ENCODE peak calls at places on chromosome 21, in five cellular contexts. One of them, this sample, is unnamed.

GRCh38 chr21:25750085-25750484 is 15.3 kb downstream of the GABPA start:
- DNase-seq in activated naive CD4-positive, alpha-beta T cell treated with anti-CD3 and anti-CD28 coated beads, Interleukin-2, amount 10 ng/mL, durations not matched to agents 7 days and 5 days: peak
- DNase-seq in suprapubic skin: no peak
- DNase-seq in posterior cingulate gyrus: no peak
- DNase-seq in iPS-NIHi11: no peak
- DNase-seq in this sample: peak

GRCh38 chr21:43585924-43586411 is 73.3 kb downstream of the HSF2BP start:
- DNase-seq in activated naive CD4-positive, alpha-beta T cell treated with anti-CD3 and anti-CD28 coated beads, Interleukin-2, amount 10 ng/mL, durations not matched to agents 7 days and 5 days: no peak
- DNase-seq in suprapubic skin: no peak
- DNase-seq in posterior cingulate gyrus: no peak
- DNase-seq in iPS-NIHi11: peak
- DNase-seq in this sample: peak

GRCh38 chr21:27380303-27380702 is 413.4 kb upstream of the ADAMTS5 start:
- DNase-seq in activated naive CD4-positive, alpha-beta T cell treated with anti-CD3 and anti-CD28 coated beads, Interleukin-2, amount 10 ng/mL, durations not matched to agents 7 days and 5 days: no peak
- DNase-seq in suprapubic skin: no peak
- DNase-seq in posterior cingulate gyrus: no peak
- DNase-seq in iPS-NIHi11: no peak
- DNase-seq in this sample: peak

GRCh38 chr21:44919111-44919912 is 1.4 kb downstream of the ITGB2 start:
- DNase-seq in activated naive CD4-positive, alpha-beta T cell treated with anti-CD3 and anti-CD28 coated beads, Interleukin-2, amount 10 ng/mL, durations not matched to agents 7 days and 5 days: no peak
- DNase-seq in suprapubic skin: no peak
- DNase-seq in posterior cingulate gyrus: no peak
- DNase-seq in iPS-NIHi11: no peak
- DNase-seq in this sample: no peak

GRCh38 chr21:46122241-46122671 is 24.3 kb downstream of the COL6A2 start:
- DNase-seq in activated naive CD4-positive, alpha-beta T cell treated with anti-CD3 and anti-CD28 coated beads, Interleukin-2, amount 10 ng/mL, durations not matched to agents 7 days and 5 days: no peak
- DNase-seq in suprapubic skin: peak
- DNase-seq in posterior cingulate gyrus: peak
- DNase-seq in iPS-NIHi11: no peak
- DNase-seq in this sample: peak

GRCh38 chr21:45981154-45981606 is 390 bp upstream of the COL6A1 start:
- DNase-seq in activated naive CD4-positive, alpha-beta T cell treated with anti-CD3 and anti-CD28 coated beads, Interleukin-2, amount 10 ng/mL, durations not matched to agents 7 days and 5 days: peak
- DNase-seq in suprapubic skin: peak
- DNase-seq in posterior cingulate gyrus: peak
- DNase-seq in iPS-NIHi11: peak
- DNase-seq in this sample: peak

GRCh38 chr21:25501996-25502665 is 105.2 kb downstream of the MRPL39 start:
- DNase-seq in activated naive CD4-positive, alpha-beta T cell treated with anti-CD3 and anti-CD28 coated beads, Interleukin-2, amount 10 ng/mL, durations not matched to agents 7 days and 5 days: no peak
- DNase-seq in suprapubic skin: no peak
- DNase-seq in posterior cingulate gyrus: no peak
- DNase-seq in iPS-NIHi11: no peak
- DNase-seq in this sample: no peak

GRCh38 chr21:34602061-34602460 is 12.9 kb downstream of the RCAN1 start:
- DNase-seq in activated naive CD4-positive, alpha-beta T cell treated with anti-CD3 and anti-CD28 coated beads, Interleukin-2, amount 10 ng/mL, durations not matched to agents 7 days and 5 days: no peak
- DNase-seq in suprapubic skin: no peak
- DNase-seq in posterior cingulate gyrus: no peak
- DNase-seq in iPS-NIHi11: no peak
- DNase-seq in this sample: no peak

GRCh38 chr21:30391615-30392014 is 4.2 kb upstream of the KRTAP13-1 start:
- DNase-seq in activated naive CD4-positive, alpha-beta T cell treated with anti-CD3 and anti-CD28 coated beads, Interleukin-2, amount 10 ng/mL, durations not matched to agents 7 days and 5 days: no peak
- DNase-seq in suprapubic skin: no peak
- DNase-seq in posterior cingulate gyrus: no peak
- DNase-seq in iPS-NIHi11: no peak
- DNase-seq in this sample: no peak